ENCODE peak calls at places on chromosomes 13 and 19, in five cellular contexts. E, M, I, U and Y are unnamed samples.

GRCh38 chr19:35350591-35350990 is 2.9 kb downstream of the FFAR1 start:
- DNase-seq in I (no peak), M (no peak), U (peak), E (no peak), Y (no peak)

GRCh38 chr19:48636859-48637448 is at the start of gene DBP:
- DNase-seq in I (no peak), U (no peak), E (peak), M (no peak), Y (no peak)

GRCh38 chr19:8501547-8501946 is 893 bp downstream of the PRAM1 start:
- DNase-seq in U (no peak), I (no peak), M (no peak), E (no peak), Y (no peak)

GRCh38 chr13:31119966-31120733 is 41.6 kb downstream of the HSPH1 start:
- DNase-seq in I (no peak), E (no peak), M (no peak), U (no peak), Y (no peak)

GRCh38 chr13:90757127-90757680 is 590.3 kb upstream of the MIR17HG start:
- DNase-seq in M (no peak), U (no peak), I (no peak), E (no peak), Y (no peak)

GRCh38 chr19:35055715-35056179 is 14.2 kb downstream of the HPN start:
- DNase-seq in M (no peak), E (no peak), I (no peak), U (no peak), Y (no peak)

GRCh38 chr19:28878862-28879566 is 333.9 kb downstream of the UQCRFS1 start:
- DNase-seq in M (peak), E (peak), U (no peak), I (peak), Y (peak)

GRCh38 chr13:43293008-43293407 is 269.6 kb downstream of the DNAJC15 start:
- DNase-seq in I (no peak), M (no peak), E (no peak), U (no peak), Y (no peak)

GRCh38 chr19:17797397-17798201 is 2.7 kb downstream of the B3GNT3 start:
- DNase-seq in M (no peak), I (no peak), E (no peak), U (no peak), Y (no peak)

GRCh38 chr13:63307239-63307638 is 1891.6 kb upstream of the PCDH20 start:
- DNase-seq in M (no peak), U (no peak), I (no peak), E (no peak), Y (no peak)

GRCh38 chr19:31171936-31172335 is 177.3 kb downstream of the TSHZ3 start:
- DNase-seq in E (no peak), U (peak), M (no peak), I (no peak), Y (no peak)

GRCh38 chr13:51519839-51520238 is 64.4 kb upstream of the WDFY2 start:
- DNase-seq in U (no peak), E (no peak), I (no peak), M (no peak), Y (no peak)

GRCh38 chr19:1401138-1401888 is at the start of gene GAMT:
- DNase-seq in E (no peak), U (no peak), M (no peak), I (peak), Y (no peak)

GRCh38 chr13:100131863-100132574 is 43.1 kb downstream of the PCCA start:
- DNase-seq in U (no peak), I (peak), E (no peak), M (peak), Y (peak)

GRCh38 chr13:22517544-22517943 is 663.2 kb upstream of the SGCG start:
- DNase-seq in M (no peak), E (no peak), I (no peak), U (no peak), Y (no peak)

GRCh38 chr19:10412257-10412977 is 7.9 kb upstream of the PDE4A start:
- DNase-seq in M (no peak), U (no peak), I (no peak), E (no peak), Y (no peak)

GRCh38 chr19:47882890-47883289 is 3.2 kb downstream of the SULT2A1 start:
- DNase-seq in M (no peak), U (no peak), E (no peak), I (no peak), Y (no peak)

GRCh38 chr19:8897106-8897505 is 64.9 kb downstream of the MBD3L1 start:
- DNase-seq in E (no peak), U (no peak), M (no peak), I (no peak), Y (no peak)

GRCh38 chr19:7771072-7771471 is 8.0 kb downstream of the CLEC4M start:
- DNase-seq in U (peak), M (no peak), I (no peak), E (no peak), Y (no peak)

GRCh38 chr19:9323557-9323918 is 441 bp upstream of the ZNF559 start:
- DNase-seq in M (peak), E (peak), I (peak), U (no peak), Y (peak)

GRCh38 chr13:33678906-33679657 is 138.9 kb upstream of the RFC3 start:
- DNase-seq in U (no peak), I (no peak), E (peak), M (peak), Y (no peak)

GRCh38 chr13:97809576-97809975 is 143.9 kb upstream of the IPO5 start:
- DNase-seq in I (no peak), U (no peak), M (no peak), E (no peak), Y (no peak)

GRCh38 chr19:27676877-27677276 is 1536.1 kb downstream of the UQCRFS1 start:
- DNase-seq in I (no peak), U (peak), M (no peak), E (no peak), Y (no peak)

GRCh38 chr13:77026255-77026782 is 640 bp downstream of the FBXL3 start:
- DNase-seq in M (no peak), I (peak), U (peak), E (peak), Y (no peak)

GRCh38 chr19:40512110-40512472 is 45.3 kb downstream of the SPTBN4 start:
- DNase-seq in U (no peak), E (no peak), M (no peak), I (no peak), Y (no peak)

GRCh38 chr19:45640849-45641273 is 1.7 kb upstream of the EML2 start:
- DNase-seq in I (peak), U (no peak), E (no peak), M (no peak), Y (no peak)

GRCh38 chr19:18269336-18269735 is 4.9 kb downstream of the IQCN start:
- DNase-seq in I (no peak), M (no peak), U (no peak), E (no peak), Y (no peak)

GRCh38 chr19:55677572-55678028 is 2.6 kb downstream of the EPN1 start:
- DNase-seq in U (no peak), E (peak), M (no peak), I (no peak), Y (no peak)

GRCh38 chr19:49664171-49665070 is 1.2 kb downstream of the IRF3 start:
- DNase-seq in M (no peak), E (peak), U (peak), I (peak), Y (no peak)

GRCh38 chr13:84570831-84571230 is 688.6 kb upstream of the SLITRK1 start:
- DNase-seq in I (no peak), M (no peak), U (no peak), E (no peak), Y (no peak)

GRCh38 chr13:92573467-92574057 is 653.0 kb upstream of the GPC6 start:
- DNase-seq in E (no peak), M (no peak), I (peak), U (no peak), Y (no peak)

GRCh38 chr19:3111586-3112247 is 17.6 kb downstream of the GNA11 start:
- DNase-seq in I (no peak), E (no peak), M (no peak), U (no peak), Y (no peak)

GRCh38 chr19:34676697-34677385 is at the start of gene SCGB2B2:
- DNase-seq in E (no peak), U (no peak), M (peak), I (peak), Y (peak)